ENCODE peak calls at places on chromosomes 12 and 14, in four cellular contexts. C, L, K and Y are unnamed samples.

GRCh38 chr14:24252289-24253124 is 10.1 kb upstream of the TINF2 start:
- DNase-seq in C (no peak), L (no peak), K (no peak), Y (no peak)

GRCh38 chr12:11757095-11757494 is 107.6 kb downstream of the ETV6 start:
- DNase-seq in C (no peak), L (no peak), K (no peak), Y (no peak)

GRCh38 chr14:82879949-82880535 is 1346.4 kb upstream of the SEL1L start:
- DNase-seq in C (no peak), L (no peak), K (no peak), Y (no peak)

GRCh38 chr14:89406941-89407340 is 10.1 kb downstream of the FOXN3 start:
- DNase-seq in C (no peak), L (no peak), K (no peak), Y (no peak)

GRCh38 chr14:93745603-93746273 is 42.5 kb downstream of the PRIMA1 start:
- DNase-seq in C (no peak), L (no peak), K (no peak), Y (no peak)

GRCh38 chr14:61184117-61184516 is 97.0 kb downstream of the TMEM30B start:
- DNase-seq in C (no peak), L (no peak), K (peak; percentile 72), Y (no peak)

GRCh38 chr12:88057994-88058718 is 29.0 kb upstream of the C12orf50 start:
- DNase-seq in C (peak; percentile 32), L (no peak), K (no peak), Y (no peak)

GRCh38 chr12:26845057-26845666 is 12.2 kb upstream of the ITPR2 start:
- DNase-seq in C (peak; percentile 74), L (peak; percentile 72), K (no peak), Y (peak; percentile 74)

GRCh38 chr12:47882796-47883546 is 21.8 kb downstream of the VDR start:
- DNase-seq in C (no peak), L (no peak), K (no peak), Y (no peak)

GRCh38 chr12:57216931-57217871 is 607 bp downstream of the NXPH4 start:
- DNase-seq in C (no peak), L (no peak), K (no peak), Y (no peak)

GRCh38 chr14:65476290-65476941 is 63.9 kb downstream of the FUT8 start:
- DNase-seq in C (no peak), L (no peak), K (no peak), Y (no peak)

GRCh38 chr12:58537278-58537677 is 383.0 kb downstream of the LRIG3 start:
- DNase-seq in C (no peak), L (no peak), K (peak; percentile 76), Y (no peak)

GRCh38 chr14:101830271-101830670 is 68.8 kb downstream of the PPP2R5C start:
- DNase-seq in C (no peak), L (no peak), K (no peak), Y (no peak)

GRCh38 chr12:26692417-26692816 is 140.6 kb downstream of the ITPR2 start:
- DNase-seq in C (no peak), L (no peak), K (no peak), Y (no peak)

GRCh38 chr14:20606190-20606901 is 15.2 kb upstream of the RNASE12 start:
- DNase-seq in C (peak; percentile 27), L (peak; percentile 57), K (no peak), Y (no peak)

GRCh38 chr14:23024612-23025075 is 10.1 kb downstream of the PSMB5 start:
- DNase-seq in C (no peak), L (no peak), K (no peak), Y (peak; percentile 56)

GRCh38 chr14:73457050-73457934 is 1.1 kb downstream of the NUMB start:
- DNase-seq in C (peak; percentile 33), L (peak; percentile 30), K (no peak), Y (peak; percentile 49)

GRCh38 chr12:109115758-109116610 is at the start of gene ACACB:
- DNase-seq in C (peak; percentile 69), L (no peak), K (no peak), Y (no peak)

GRCh38 chr12:95918194-95918993 is 24.0 kb downstream of the CCDC38 start:
- DNase-seq in C (peak; percentile 35), L (peak; percentile 41), K (no peak), Y (peak; percentile 33)

GRCh38 chr14:80150301-80150700 is 61.0 kb downstream of the DIO2 start:
- DNase-seq in C (no peak), L (no peak), K (no peak), Y (no peak)

GRCh38 chr14:73785336-73785833 is 66.2 kb upstream of the PTGR2 start:
- DNase-seq in C (peak; percentile 43), L (peak; percentile 33), K (peak; percentile 72), Y (no peak)

GRCh38 chr14:32546246-32546645 is 217.1 kb downstream of the AKAP6 start:
- DNase-seq in C (no peak), L (no peak), K (no peak), Y (no peak)

GRCh38 chr12:74412607-74413230 is 124.9 kb upstream of the ATXN7L3B start:
- DNase-seq in C (no peak), L (no peak), K (no peak), Y (no peak)

GRCh38 chr12:66290716-66291200 is 11.5 kb upstream of the HELB start:
- DNase-seq in C (no peak), L (no peak), K (no peak), Y (no peak)

GRCh38 chr14:58796201-58796600 is 158.4 kb downstream of the DACT1 start:
- DNase-seq in C (no peak), L (no peak), K (no peak), Y (no peak)

GRCh38 chr14:39229222-39229543 is 4.5 kb upstream of the MIA2 start:
- DNase-seq in C (no peak), L (no peak), K (no peak), Y (no peak)

GRCh38 chr12:55728185-55728931 is 451 bp downstream of the CD63 start:
- DNase-seq in C (peak; percentile 87), L (peak; percentile 73), K (no peak), Y (peak; percentile 49)

GRCh38 chr14:94646481-94646880 is 34.3 kb downstream of the SERPINA3 start:
- DNase-seq in C (no peak), L (no peak), K (peak; percentile 20), Y (no peak)

GRCh38 chr12:30985814-30986452 is 59.4 kb downstream of the TSPAN11 start:
- DNase-seq in C (peak; percentile 53), L (peak; percentile 79), K (no peak), Y (peak; percentile 74)

GRCh38 chr14:33165144-33165925 is 226.7 kb downstream of the NPAS3 start:
- DNase-seq in C (no peak), L (no peak), K (no peak), Y (no peak)

GRCh38 chr12:62660763-62661162 is 194.1 kb downstream of the MON2 start:
- DNase-seq in C (no peak), L (no peak), K (no peak), Y (no peak)

GRCh38 chr12:48977290-48978281 is 536 bp upstream of the WNT1 start:
- DNase-seq in C (no peak), L (peak; percentile 85), K (no peak), Y (peak; percentile 73)

GRCh38 chr14:75805646-75806045 is 144.6 kb downstream of the TTLL5 start:
- DNase-seq in C (no peak), L (no peak), K (no peak), Y (no peak)

GRCh38 chr14:75806247-75806876 is 145.3 kb downstream of the TTLL5 start:
- DNase-seq in C (peak; percentile 31), L (no peak), K (no peak), Y (no peak)

GRCh38 chr14:75804570-75805275 is 143.7 kb downstream of the TTLL5 start:
- DNase-seq in C (no peak), L (no peak), K (no peak), Y (no peak)

GRCh38 chr14:75803768-75804167 is 142.7 kb downstream of the TTLL5 start:
- DNase-seq in C (no peak), L (no peak), K (no peak), Y (no peak)

GRCh38 chr14:75800792-75801191 is 139.7 kb downstream of the TTLL5 start:
- DNase-seq in C (no peak), L (no peak), K (no peak), Y (no peak)
- TF ChIP-seq CTCF in C (no peak), L (no peak), K (no peak), Y (no peak)

GRCh38 chr14:46651526-46652144 is at the start of gene RPL10L:
- DNase-seq in C (no peak), L (no peak), K (no peak), Y (peak; percentile 28)
- TF ChIP-seq CTCF in C (no peak), L (peak; percentile 23), K (no peak), Y (peak; percentile 32)

GRCh38 chr14:100640481-100641273 is 53.5 kb upstream of the BEGAIN start:
- DNase-seq in C (no peak), L (no peak), K (no peak), Y (no peak)

GRCh38 chr14:100639280-100639679 is 52.1 kb upstream of the BEGAIN start:
- DNase-seq in C (no peak), L (no peak), K (no peak), Y (no peak)

GRCh38 chr14:100638211-100638855 is 51.1 kb upstream of the BEGAIN start:
- DNase-seq in C (no peak), L (no peak), K (no peak), Y (no peak)

GRCh38 chr14:100644383-100644782 is 57.2 kb upstream of the BEGAIN start:
- DNase-seq in C (no peak), L (no peak), K (no peak), Y (no peak)

GRCh38 chr14:100641274-100641860 is 54.1 kb upstream of the BEGAIN start:
- DNase-seq in C (no peak), L (no peak), K (no peak), Y (no peak)
- TF ChIP-seq CTCF in C (no peak), L (no peak), K (no peak), Y (no peak)

GRCh38 chr14:96086032-96086431 is 46.9 kb downstream of the C14orf132 start:
- DNase-seq in C (no peak), L (no peak), K (peak; percentile 34), Y (peak; percentile 9)

GRCh38 chr14:96084796-96085195 is 45.6 kb downstream of the C14orf132 start:
- DNase-seq in C (no peak), L (no peak), K (no peak), Y (peak; percentile 16)

GRCh38 chr14:96086574-96087077 is 47.5 kb downstream of the C14orf132 start:
- DNase-seq in C (no peak), L (no peak), K (no peak), Y (peak; percentile 6)

GRCh38 chr14:96083667-96084320 is 44.6 kb downstream of the C14orf132 start:
- DNase-seq in C (no peak), L (no peak), K (no peak), Y (no peak)

GRCh38 chr14:96085369-96085768 is 46.2 kb downstream of the C14orf132 start:
- DNase-seq in C (no peak), L (no peak), K (no peak), Y (peak; percentile 10)
- TF ChIP-seq CTCF in C (no peak), L (no peak), K (no peak), Y (no peak)